ENCODE peak calls at places on chromosomes 5 and 9, in four cellular contexts. N is GM12878, D is HepG2, B is SK-N-SH. Y is an unnamed sample.

GRCh38 chr5:168152660-168153059 is 138.8 kb upstream of the WWC1 start:
- DNase-seq in N (no peak), D (no peak), B (no peak), Y (no peak)

GRCh38 chr5:125660231-125660895 is 762.8 kb upstream of the GRAMD2B start:
- DNase-seq in N (no peak), D (no peak), B (no peak), Y (no peak)

GRCh38 chr5:33601881-33602280 is 161.1 kb downstream of the TARS1 start:
- DNase-seq in N (no peak), D (no peak), B (no peak), Y (no peak)

GRCh38 chr5:73733219-73733618 is 107.2 kb downstream of the ARHGEF28 start:
- DNase-seq in N (no peak), D (no peak), B (peak; percentile 49), Y (no peak)

GRCh38 chr5:39138892-39139291 is 64.7 kb upstream of the RICTOR start:
- DNase-seq in N (no peak), D (no peak), B (no peak), Y (peak; percentile 51)

GRCh38 chr9:133612816-133613215 is 3.6 kb upstream of the FAM163B start:
- DNase-seq in N (no peak), D (no peak), B (no peak), Y (no peak)

GRCh38 chr5:149448831-149449714 is 70.0 kb upstream of the IL17B start:
- DNase-seq in N (no peak), D (no peak), B (no peak), Y (no peak)

GRCh38 chr5:179342577-179342976 is 2.7 kb downstream of the ADAMTS2 start:
- DNase-seq in N (no peak), D (no peak), B (peak; percentile 78), Y (no peak)

GRCh38 chr9:38662763-38663593 is 42.6 kb upstream of the ANKRD18A start:
- DNase-seq in N (no peak), D (no peak), B (peak; percentile 36), Y (peak; percentile 46)
- TF ChIP-seq PBX3 in N (no peak), D (no peak), B (no peak), Y (no peak)

GRCh38 chr9:89522261-89522978 is 24.5 kb upstream of the SEMA4D start:
- DNase-seq in N (peak; percentile 83), D (no peak), B (no peak), Y (no peak)
- TF ChIP-seq REST in N (no peak), D (no peak), B (no peak), Y (no peak)

GRCh38 chr5:17217421-17218352 is at the start of gene BASP1:
- DNase-seq in N (no peak), D (no peak), B (peak; percentile 84), Y (peak; percentile 91)

GRCh38 chr5:17216974-17217325 is 481 bp upstream of the BASP1 start:
- DNase-seq in N (no peak), D (no peak), B (no peak), Y (peak; percentile 64)

GRCh38 chr5:17213938-17214337 is 3.5 kb upstream of the BASP1 start:
- DNase-seq in N (no peak), D (no peak), B (no peak), Y (no peak)

GRCh38 chr5:17218353-17219005 is 1.0 kb downstream of the BASP1 start:
- DNase-seq in N (no peak), D (no peak), B (peak; percentile 58), Y (no peak)

GRCh38 chr5:17216176-17216973 is 1.1 kb upstream of the BASP1 start:
- DNase-seq in N (peak; percentile 62), D (peak; percentile 42), B (peak; percentile 76), Y (peak; percentile 73)
- TF ChIP-seq PBX3 in N (no peak), D (no peak), B (no peak), Y (no peak)

GRCh38 chr5:132011561-132012384 is at the start of gene ACSL6:
- DNase-seq in N (no peak), D (no peak), B (peak; percentile 89), Y (no peak)
- TF ChIP-seq REST in N (no peak), D (peak; percentile 5), B (no peak), Y (no peak)

DNA sequence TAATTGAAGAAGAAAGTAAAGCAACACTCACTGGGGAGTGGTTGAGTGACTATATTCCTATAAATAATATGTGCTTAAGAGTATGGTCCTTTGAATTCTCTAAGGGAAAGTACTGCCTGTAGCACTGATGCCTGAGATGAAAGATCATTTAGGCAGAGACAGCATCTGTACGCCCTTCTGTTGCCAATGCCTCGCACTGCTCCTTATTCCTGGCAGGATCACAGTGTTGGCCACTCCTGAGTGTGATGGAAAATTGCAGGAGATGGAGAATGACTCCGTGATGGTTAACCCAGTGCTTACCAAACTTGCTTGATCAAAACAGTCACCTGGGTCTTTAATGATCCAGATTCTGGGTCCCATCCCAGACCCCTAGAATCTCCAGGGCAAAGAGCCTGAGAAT is 182.1 kb upstream of the MPDZ start:
- DNase-seq in N (no peak), D (no peak), B (no peak), Y (no peak)
- TF ChIP-seq PBX3 in N (no peak), D (no peak), B (no peak), Y (no peak)

GRCh38 chr9:130053504-130054427 is at the start of gene GPR107:
- DNase-seq in N (no peak), D (peak; percentile 61), B (peak; percentile 97), Y (peak; percentile 92)
- TF ChIP-seq REST in N (no peak), D (no peak), B (peak; percentile 8), Y (no peak)

Y was measured in A549.